ENCODE peak calls at places on chromosomes 6 and 20, in seven cellular contexts. One of them, this sample, is unnamed. For H3K4me1 and H3K27me3, the result is how much of the 10 kb centered on the place peaks cover.

GRCh38 chr20:44279228-44279627 is 31.8 kb downstream of the FITM2 start:
- DNase-seq in CD8-positive, alpha-beta T cell: no peak
- DNase-seq in esophagus muscularis mucosa: no peak
- DNase-seq in heart left ventricle: no peak
- DNase-seq in cardiac muscle cell: no peak
- DNase-seq in small intestine: no peak
- DNase-seq in spleen: no peak
- DNase-seq in this sample: no peak

GRCh38 chr6:156995502-156995901 is 218.3 kb downstream of the ARID1B start:
- DNase-seq in CD8-positive, alpha-beta T cell: no peak
- DNase-seq in esophagus muscularis mucosa: no peak
- DNase-seq in heart left ventricle: no peak
- DNase-seq in cardiac muscle cell: no peak
- DNase-seq in small intestine: no peak
- DNase-seq in spleen: no peak
- DNase-seq in this sample: no peak

GRCh38 chr20:37194616-37195015 is 15.3 kb upstream of the MROH8 start:
- DNase-seq in CD8-positive, alpha-beta T cell: no peak
- DNase-seq in esophagus muscularis mucosa: no peak
- DNase-seq in heart left ventricle: no peak
- DNase-seq in cardiac muscle cell: no peak
- DNase-seq in small intestine: no peak
- DNase-seq in spleen: no peak
- DNase-seq in this sample: no peak

GRCh38 chr20:5316188-5317158 is at the start of gene PROKR2:
- DNase-seq in CD8-positive, alpha-beta T cell: no peak
- DNase-seq in esophagus muscularis mucosa: peak
- DNase-seq in heart left ventricle: no peak
- DNase-seq in cardiac muscle cell: peak
- DNase-seq in small intestine: no peak
- DNase-seq in spleen: peak
- DNase-seq in this sample: no peak

GRCh38 chr20:61531553-61532345 is 279.7 kb downstream of the CDH4 start:
- DNase-seq in CD8-positive, alpha-beta T cell: no peak
- DNase-seq in esophagus muscularis mucosa: no peak
- DNase-seq in heart left ventricle: no peak
- DNase-seq in cardiac muscle cell: no peak
- DNase-seq in small intestine: no peak
- DNase-seq in spleen: no peak
- DNase-seq in this sample: no peak

GRCh38 chr20:54984104-54984448 is 508.7 kb downstream of the DOK5 start:
- DNase-seq in CD8-positive, alpha-beta T cell: no peak
- DNase-seq in esophagus muscularis mucosa: no peak
- DNase-seq in heart left ventricle: no peak
- DNase-seq in cardiac muscle cell: no peak
- DNase-seq in small intestine: no peak
- DNase-seq in spleen: no peak
- DNase-seq in this sample: no peak

GRCh38 chr6:91299544-91300491 is 712.9 kb upstream of the MAP3K7 start:
- DNase-seq in CD8-positive, alpha-beta T cell: no peak
- DNase-seq in esophagus muscularis mucosa: no peak
- DNase-seq in heart left ventricle: peak
- DNase-seq in cardiac muscle cell: no peak
- DNase-seq in small intestine: no peak
- DNase-seq in spleen: no peak
- DNase-seq in this sample: no peak

GRCh38 chr20:42484790-42485365 is 704.8 kb downstream of the PTPRT start:
- DNase-seq in CD8-positive, alpha-beta T cell: no peak
- DNase-seq in esophagus muscularis mucosa: no peak
- DNase-seq in heart left ventricle: peak
- DNase-seq in cardiac muscle cell: no peak
- DNase-seq in small intestine: no peak
- DNase-seq in spleen: no peak
- DNase-seq in this sample: no peak

GRCh38 chr6:71457883-71458282 is 169.3 kb downstream of the OGFRL1 start:
- DNase-seq in CD8-positive, alpha-beta T cell: no peak
- DNase-seq in esophagus muscularis mucosa: no peak
- DNase-seq in heart left ventricle: no peak
- DNase-seq in cardiac muscle cell: no peak
- DNase-seq in small intestine: no peak
- DNase-seq in spleen: no peak
- DNase-seq in this sample: no peak

GRCh38 chr20:10673176-10673830 is 496 bp downstream of the JAG1 start:
- DNase-seq in CD8-positive, alpha-beta T cell: no peak
- DNase-seq in esophagus muscularis mucosa: no peak
- DNase-seq in heart left ventricle: peak
- DNase-seq in cardiac muscle cell: peak
- DNase-seq in small intestine: peak
- DNase-seq in spleen: peak
- DNase-seq in this sample: peak

GRCh38 chr6:153673750-153674149 is 365.3 kb upstream of the OPRM1 start:
- DNase-seq in CD8-positive, alpha-beta T cell: no peak
- DNase-seq in esophagus muscularis mucosa: no peak
- DNase-seq in heart left ventricle: no peak
- DNase-seq in cardiac muscle cell: no peak
- DNase-seq in small intestine: no peak
- DNase-seq in spleen: no peak
- DNase-seq in this sample: no peak

GRCh38 chr20:1810572-1810925 is 84.7 kb upstream of the SIRPA start:
- DNase-seq in CD8-positive, alpha-beta T cell: no peak
- DNase-seq in esophagus muscularis mucosa: no peak
- DNase-seq in heart left ventricle: no peak
- DNase-seq in cardiac muscle cell: no peak
- DNase-seq in small intestine: no peak
- DNase-seq in spleen: no peak
- DNase-seq in this sample: no peak

GRCh38 chr20:1813101-1813529 is 82.1 kb upstream of the SIRPA start:
- DNase-seq in CD8-positive, alpha-beta T cell: no peak
- DNase-seq in esophagus muscularis mucosa: peak
- DNase-seq in heart left ventricle: peak
- DNase-seq in cardiac muscle cell: no peak
- DNase-seq in small intestine: no peak
- DNase-seq in spleen: no peak
- DNase-seq in this sample: peak

GRCh38 chr20:1810926-1811620 is 84.1 kb upstream of the SIRPA start:
- DNase-seq in CD8-positive, alpha-beta T cell: no peak
- DNase-seq in esophagus muscularis mucosa: peak
- DNase-seq in heart left ventricle: peak
- DNase-seq in cardiac muscle cell: no peak
- DNase-seq in small intestine: no peak
- DNase-seq in spleen: no peak
- DNase-seq in this sample: no peak

GRCh38 chr20:1809611-1810510 is 85.3 kb upstream of the SIRPA start:
- DNase-seq in CD8-positive, alpha-beta T cell: no peak
- DNase-seq in esophagus muscularis mucosa: peak
- DNase-seq in heart left ventricle: no peak
- DNase-seq in cardiac muscle cell: no peak
- DNase-seq in small intestine: no peak
- DNase-seq in spleen: no peak
- DNase-seq in this sample: no peak

DNA sequence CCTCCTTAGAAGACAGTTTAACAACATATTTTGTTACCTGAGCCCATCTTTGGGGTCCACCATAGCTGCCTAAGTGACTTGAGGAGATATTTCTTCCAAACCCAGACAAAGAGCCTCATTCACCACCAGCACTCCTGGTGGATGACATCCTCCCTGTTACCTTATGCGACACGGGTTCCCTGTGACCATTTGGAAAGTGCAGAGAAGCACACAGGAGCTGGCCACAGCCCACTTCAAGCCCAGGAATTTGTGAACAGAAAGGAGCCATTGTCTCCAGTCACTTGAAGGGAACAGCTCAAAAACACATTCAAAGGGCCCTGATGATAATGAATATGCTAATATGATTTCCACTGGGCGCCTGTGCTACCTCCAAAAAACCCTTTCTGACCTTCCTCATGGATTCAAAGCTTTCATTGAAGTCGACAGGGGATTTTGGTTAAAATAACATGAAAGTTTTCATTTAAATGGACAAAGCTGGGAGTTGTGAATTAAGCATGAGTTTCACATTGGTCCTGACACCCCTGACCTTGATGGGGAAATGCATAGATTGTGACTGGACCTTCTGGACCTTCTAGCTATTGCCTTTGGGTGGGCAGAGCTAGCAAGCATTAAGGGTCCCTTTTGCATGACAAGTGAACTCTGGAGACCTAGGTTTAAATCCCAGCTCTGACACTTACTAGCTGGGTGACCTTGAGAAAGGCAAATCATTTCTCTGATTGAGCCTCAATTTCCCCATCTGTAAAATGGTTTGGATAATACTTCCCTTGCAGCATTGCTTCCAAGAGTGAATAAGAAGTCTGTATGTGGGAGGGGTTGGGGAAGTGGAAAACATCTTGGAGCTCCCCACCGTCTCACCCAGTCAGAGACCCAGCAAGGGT is 83.3 kb upstream of the SIRPA start:
- DNase-seq in CD8-positive, alpha-beta T cell: no peak
- DNase-seq in esophagus muscularis mucosa: peak
- DNase-seq in heart left ventricle: no peak
- DNase-seq in cardiac muscle cell: no peak
- DNase-seq in small intestine: no peak
- DNase-seq in spleen: no peak
- DNase-seq in this sample: no peak
- H3K4me1 ChIP-seq in CD8-positive, alpha-beta T cell: under half
- H3K4me1 ChIP-seq in esophagus muscularis mucosa: half or more
- H3K4me1 ChIP-seq in heart left ventricle: under half
- H3K4me1 ChIP-seq in cardiac muscle cell: under half
- H3K4me1 ChIP-seq in small intestine: under half
- H3K4me1 ChIP-seq in spleen: under half
- H3K4me1 ChIP-seq in this sample: under half

DNA sequence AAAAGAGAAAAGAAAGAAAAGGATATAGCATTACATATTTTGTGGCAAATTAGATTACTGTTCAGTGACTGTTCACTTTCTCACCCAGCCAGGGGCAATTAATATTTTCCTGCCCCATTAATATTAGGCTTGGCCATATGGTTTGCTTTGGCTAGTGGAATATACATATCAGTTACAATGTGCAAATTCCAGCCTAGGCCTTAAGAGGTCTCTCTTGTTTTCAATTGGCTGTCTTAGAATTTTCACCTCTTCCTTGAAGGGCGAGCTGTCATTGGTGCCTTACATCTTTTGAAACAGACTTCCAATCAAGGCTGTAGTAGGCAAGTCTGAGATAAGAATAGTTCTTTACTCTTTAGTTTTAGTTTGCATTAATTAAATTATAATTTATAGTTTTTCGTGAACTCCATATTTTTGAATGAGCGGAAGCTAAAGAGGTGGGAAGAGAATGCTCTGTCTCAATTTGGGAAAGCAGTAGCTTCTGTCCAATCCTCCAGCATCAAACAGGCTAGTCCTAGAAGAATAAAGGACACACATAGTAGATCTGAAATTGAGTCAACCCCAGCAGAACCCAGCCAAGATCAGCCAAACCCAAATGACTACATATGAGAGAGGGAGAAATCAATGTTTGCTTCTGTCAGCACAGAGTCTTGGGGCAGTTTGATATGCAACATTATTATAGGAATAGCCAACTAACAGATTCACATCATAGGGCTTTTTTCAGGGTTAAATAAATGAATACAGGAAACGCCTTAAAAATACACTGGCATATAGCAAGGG is 6.3 kb upstream of the CSNK2A1 start:
- DNase-seq in CD8-positive, alpha-beta T cell: no peak
- DNase-seq in esophagus muscularis mucosa: no peak
- DNase-seq in heart left ventricle: no peak
- DNase-seq in cardiac muscle cell: no peak
- DNase-seq in small intestine: no peak
- DNase-seq in spleen: no peak
- DNase-seq in this sample: no peak
- H3K27me3 ChIP-seq in CD8-positive, alpha-beta T cell: under half
- H3K27me3 ChIP-seq in esophagus muscularis mucosa: under half
- H3K27me3 ChIP-seq in heart left ventricle: under half
- H3K27me3 ChIP-seq in cardiac muscle cell: under half
- H3K27me3 ChIP-seq in small intestine: under half
- H3K27me3 ChIP-seq in spleen: under half
- H3K27me3 ChIP-seq in this sample: under half

GRCh38 chr6:43862925-43863324 is 92.9 kb downstream of the VEGFA start:
- DNase-seq in CD8-positive, alpha-beta T cell: no peak
- DNase-seq in esophagus muscularis mucosa: no peak
- DNase-seq in heart left ventricle: no peak
- DNase-seq in cardiac muscle cell: no peak
- DNase-seq in small intestine: no peak
- DNase-seq in spleen: no peak
- DNase-seq in this sample: no peak

GRCh38 chr6:43859213-43859612 is 89.2 kb downstream of the VEGFA start:
- DNase-seq in CD8-positive, alpha-beta T cell: no peak
- DNase-seq in esophagus muscularis mucosa: no peak
- DNase-seq in heart left ventricle: no peak
- DNase-seq in cardiac muscle cell: no peak
- DNase-seq in small intestine: no peak
- DNase-seq in spleen: no peak
- DNase-seq in this sample: no peak

GRCh38 chr6:43858161-43859153 is 88.4 kb downstream of the VEGFA start:
- DNase-seq in CD8-positive, alpha-beta T cell: no peak
- DNase-seq in esophagus muscularis mucosa: no peak
- DNase-seq in heart left ventricle: no peak
- DNase-seq in cardiac muscle cell: no peak
- DNase-seq in small intestine: no peak
- DNase-seq in spleen: no peak
- DNase-seq in this sample: no peak

GRCh38 chr6:43860285-43860684 is 90.3 kb downstream of the VEGFA start:
- DNase-seq in CD8-positive, alpha-beta T cell: no peak
- DNase-seq in esophagus muscularis mucosa: no peak
- DNase-seq in heart left ventricle: no peak
- DNase-seq in cardiac muscle cell: no peak
- DNase-seq in small intestine: no peak
- DNase-seq in spleen: peak
- DNase-seq in this sample: no peak

DNA sequence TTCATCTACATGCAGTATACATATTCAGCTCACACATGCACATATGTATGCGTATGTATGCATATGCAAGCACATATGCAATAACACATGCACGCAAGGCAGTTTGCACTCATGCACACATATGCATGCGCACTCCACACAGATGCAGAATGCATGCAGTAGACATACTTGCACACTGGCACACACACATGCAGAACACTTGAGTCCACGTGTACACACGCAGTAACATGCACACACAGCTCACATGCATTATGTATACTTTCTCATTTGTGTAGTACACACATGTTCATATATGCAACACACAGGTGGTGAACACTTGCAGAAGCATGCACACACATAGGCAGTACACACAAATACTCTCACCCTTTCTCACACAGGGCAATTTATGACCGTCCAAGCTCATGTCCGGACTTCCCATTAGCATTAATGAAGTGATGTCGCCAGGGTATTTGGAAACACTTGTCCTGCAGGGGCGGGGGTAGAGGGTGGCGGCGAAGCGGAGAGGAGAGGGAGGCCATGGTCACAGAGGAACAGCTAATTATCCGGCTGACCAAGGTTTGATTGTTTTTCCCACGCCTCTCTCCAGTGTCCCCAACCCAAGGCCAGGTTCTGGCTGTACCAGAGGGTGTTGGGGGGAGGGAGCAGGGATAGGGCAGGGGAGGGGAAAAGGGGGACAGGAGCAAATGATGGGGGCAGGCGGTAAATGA is 91.4 kb downstream of the VEGFA start:
- DNase-seq in CD8-positive, alpha-beta T cell: no peak
- DNase-seq in esophagus muscularis mucosa: no peak
- DNase-seq in heart left ventricle: no peak
- DNase-seq in cardiac muscle cell: no peak
- DNase-seq in small intestine: no peak
- DNase-seq in spleen: peak
- DNase-seq in this sample: no peak
- H3K4me1 ChIP-seq in CD8-positive, alpha-beta T cell: under half
- H3K4me1 ChIP-seq in esophagus muscularis mucosa: under half
- H3K4me1 ChIP-seq in heart left ventricle: under half
- H3K4me1 ChIP-seq in cardiac muscle cell: under half
- H3K4me1 ChIP-seq in small intestine: under half
- H3K4me1 ChIP-seq in spleen: under half
- H3K4me1 ChIP-seq in this sample: under half

GRCh38 chr6:169256061-169256460 is 2.4 kb upstream of the THBS2 start:
- DNase-seq in CD8-positive, alpha-beta T cell: no peak
- DNase-seq in esophagus muscularis mucosa: no peak
- DNase-seq in heart left ventricle: no peak
- DNase-seq in cardiac muscle cell: no peak
- DNase-seq in small intestine: no peak
- DNase-seq in spleen: no peak
- DNase-seq in this sample: no peak
- H3K27me3 ChIP-seq in CD8-positive, alpha-beta T cell: under half
- H3K27me3 ChIP-seq in esophagus muscularis mucosa: under half
- H3K27me3 ChIP-seq in heart left ventricle: under half
- H3K27me3 ChIP-seq in cardiac muscle cell: half or more
- H3K27me3 ChIP-seq in small intestine: under half
- H3K27me3 ChIP-seq in spleen: half or more
- H3K27me3 ChIP-seq in this sample: under half